ENCODE peak calls at places on chromosomes 6 and 20, in eight cellular contexts. One of them, this sample, is unnamed.

GRCh38 chr6:31945507-31946369 is at the start of gene CFB:
- DNase-seq in choroid plexus epithelial cell: peak; percentile 90
- DNase-seq in fibroblast of lung: peak; percentile 80
- DNase-seq in astrocyte of the spinal cord: peak; percentile 70
- DNase-seq in coronary artery: peak; percentile 89
- DNase-seq in fibroblast of pulmonary artery: peak; percentile 90
- DNase-seq in neural crest cell: no peak
- DNase-seq in heart left ventricle: peak; percentile 63
- DNase-seq in this sample: peak; percentile 98

GRCh38 chr20:10216146-10216741 is 2.4 kb upstream of the SNAP25 start:
- DNase-seq in choroid plexus epithelial cell: peak; percentile 42
- DNase-seq in fibroblast of lung: peak; percentile 85
- DNase-seq in astrocyte of the spinal cord: peak; percentile 59
- DNase-seq in coronary artery: no peak
- DNase-seq in fibroblast of pulmonary artery: no peak
- DNase-seq in neural crest cell: no peak
- DNase-seq in heart left ventricle: no peak
- DNase-seq in this sample: no peak

GRCh38 chr6:108739496-108740330 is 108.5 kb upstream of the ARMC2 start:
- DNase-seq in choroid plexus epithelial cell: no peak
- DNase-seq in fibroblast of lung: peak; percentile 81
- DNase-seq in astrocyte of the spinal cord: peak; percentile 20
- DNase-seq in coronary artery: peak; percentile 69
- DNase-seq in fibroblast of pulmonary artery: peak; percentile 49
- DNase-seq in neural crest cell: no peak
- DNase-seq in heart left ventricle: no peak
- DNase-seq in this sample: peak; percentile 60

GRCh38 chr20:57543754-57544153 is 17.2 kb upstream of the PCK1 start:
- DNase-seq in choroid plexus epithelial cell: no peak
- DNase-seq in fibroblast of lung: no peak
- DNase-seq in astrocyte of the spinal cord: no peak
- DNase-seq in coronary artery: no peak
- DNase-seq in fibroblast of pulmonary artery: no peak
- DNase-seq in neural crest cell: no peak
- DNase-seq in heart left ventricle: no peak
- DNase-seq in this sample: no peak

GRCh38 chr20:59770270-59770669 is 163.2 kb downstream of the SYCP2 start:
- DNase-seq in choroid plexus epithelial cell: no peak
- DNase-seq in fibroblast of lung: no peak
- DNase-seq in astrocyte of the spinal cord: no peak
- DNase-seq in coronary artery: no peak
- DNase-seq in fibroblast of pulmonary artery: no peak
- DNase-seq in neural crest cell: no peak
- DNase-seq in heart left ventricle: no peak
- DNase-seq in this sample: peak; percentile 76

GRCh38 chr6:136685540-136686108 is 106.7 kb downstream of the MAP3K5 start:
- DNase-seq in choroid plexus epithelial cell: no peak
- DNase-seq in fibroblast of lung: peak; percentile 34
- DNase-seq in astrocyte of the spinal cord: peak; percentile 12
- DNase-seq in coronary artery: no peak
- DNase-seq in fibroblast of pulmonary artery: no peak
- DNase-seq in neural crest cell: no peak
- DNase-seq in heart left ventricle: no peak
- DNase-seq in this sample: no peak

GRCh38 chr20:25584905-25585704 is at the start of gene NINL:
- DNase-seq in choroid plexus epithelial cell: peak; percentile 65
- DNase-seq in fibroblast of lung: peak; percentile 66
- DNase-seq in astrocyte of the spinal cord: peak; percentile 55
- DNase-seq in coronary artery: no peak
- DNase-seq in fibroblast of pulmonary artery: peak; percentile 61
- DNase-seq in neural crest cell: peak; percentile 70
- DNase-seq in heart left ventricle: peak; percentile 60
- DNase-seq in this sample: peak; percentile 50

GRCh38 chr20:31861346-31862156 is 8.8 kb downstream of the DUSP15 start:
- DNase-seq in choroid plexus epithelial cell: peak; percentile 63
- DNase-seq in fibroblast of lung: peak; percentile 47
- DNase-seq in astrocyte of the spinal cord: no peak
- DNase-seq in coronary artery: peak; percentile 72
- DNase-seq in fibroblast of pulmonary artery: peak; percentile 64
- DNase-seq in neural crest cell: peak; percentile 88
- DNase-seq in heart left ventricle: peak; percentile 73
- DNase-seq in this sample: peak; percentile 63

GRCh38 chr6:22800451-22800850 is 231.1 kb downstream of the HDGFL1 start:
- DNase-seq in choroid plexus epithelial cell: no peak
- DNase-seq in fibroblast of lung: no peak
- DNase-seq in astrocyte of the spinal cord: no peak
- DNase-seq in coronary artery: no peak
- DNase-seq in fibroblast of pulmonary artery: no peak
- DNase-seq in neural crest cell: no peak
- DNase-seq in heart left ventricle: no peak
- DNase-seq in this sample: no peak

GRCh38 chr6:152206072-152206818 is 398.8 kb downstream of the ESR1 start:
- DNase-seq in choroid plexus epithelial cell: peak; percentile 59
- DNase-seq in fibroblast of lung: no peak
- DNase-seq in astrocyte of the spinal cord: no peak
- DNase-seq in coronary artery: no peak
- DNase-seq in fibroblast of pulmonary artery: peak; percentile 38
- DNase-seq in neural crest cell: peak; percentile 8
- DNase-seq in heart left ventricle: no peak
- DNase-seq in this sample: peak; percentile 19

GRCh38 chr20:51085761-51086160 is 62.9 kb upstream of the KCNG1 start:
- DNase-seq in choroid plexus epithelial cell: no peak
- DNase-seq in fibroblast of lung: no peak
- DNase-seq in astrocyte of the spinal cord: no peak
- DNase-seq in coronary artery: no peak
- DNase-seq in fibroblast of pulmonary artery: no peak
- DNase-seq in neural crest cell: no peak
- DNase-seq in heart left ventricle: no peak
- DNase-seq in this sample: no peak

GRCh38 chr6:169016758-169017157 is 236.9 kb downstream of the THBS2 start:
- DNase-seq in choroid plexus epithelial cell: no peak
- DNase-seq in fibroblast of lung: no peak
- DNase-seq in astrocyte of the spinal cord: no peak
- DNase-seq in coronary artery: no peak
- DNase-seq in fibroblast of pulmonary artery: no peak
- DNase-seq in neural crest cell: no peak
- DNase-seq in heart left ventricle: no peak
- DNase-seq in this sample: no peak

GRCh38 chr6:108635505-108636226 is 74.9 kb downstream of the FOXO3 start:
- DNase-seq in choroid plexus epithelial cell: no peak
- DNase-seq in fibroblast of lung: peak; percentile 18
- DNase-seq in astrocyte of the spinal cord: no peak
- DNase-seq in coronary artery: no peak
- DNase-seq in fibroblast of pulmonary artery: no peak
- DNase-seq in neural crest cell: no peak
- DNase-seq in heart left ventricle: no peak
- DNase-seq in this sample: no peak

GRCh38 chr6:112409311-112409710 is 62.2 kb downstream of the RFPL4B start:
- DNase-seq in choroid plexus epithelial cell: peak; percentile 12
- DNase-seq in fibroblast of lung: peak; percentile 17
- DNase-seq in astrocyte of the spinal cord: no peak
- DNase-seq in coronary artery: no peak
- DNase-seq in fibroblast of pulmonary artery: no peak
- DNase-seq in neural crest cell: no peak
- DNase-seq in heart left ventricle: no peak
- DNase-seq in this sample: no peak

GRCh38 chr6:158654498-158654897 is 4.6 kb downstream of the SYTL3 start:
- DNase-seq in choroid plexus epithelial cell: peak; percentile 66
- DNase-seq in fibroblast of lung: peak; percentile 89
- DNase-seq in astrocyte of the spinal cord: peak; percentile 65
- DNase-seq in coronary artery: no peak
- DNase-seq in fibroblast of pulmonary artery: peak; percentile 92
- DNase-seq in neural crest cell: no peak
- DNase-seq in heart left ventricle: peak; percentile 79
- DNase-seq in this sample: no peak

GRCh38 chr20:16397053-16397452 is 176.2 kb downstream of the KIF16B start:
- DNase-seq in choroid plexus epithelial cell: no peak
- DNase-seq in fibroblast of lung: peak; percentile 27
- DNase-seq in astrocyte of the spinal cord: peak; percentile 19
- DNase-seq in coronary artery: peak; percentile 86
- DNase-seq in fibroblast of pulmonary artery: peak; percentile 46
- DNase-seq in neural crest cell: no peak
- DNase-seq in heart left ventricle: peak; percentile 73
- DNase-seq in this sample: no peak

GRCh38 chr6:158474961-158475343 is 84.9 kb upstream of the TMEM181 start:
- DNase-seq in choroid plexus epithelial cell: peak; percentile 52
- DNase-seq in fibroblast of lung: peak; percentile 53
- DNase-seq in astrocyte of the spinal cord: peak; percentile 29
- DNase-seq in coronary artery: no peak
- DNase-seq in fibroblast of pulmonary artery: peak; percentile 31
- DNase-seq in neural crest cell: no peak
- DNase-seq in heart left ventricle: no peak
- DNase-seq in this sample: peak; percentile 32

GRCh38 chr20:24630486-24631172 is 161.2 kb downstream of the SYNDIG1 start:
- DNase-seq in choroid plexus epithelial cell: no peak
- DNase-seq in fibroblast of lung: no peak
- DNase-seq in astrocyte of the spinal cord: no peak
- DNase-seq in coronary artery: peak; percentile 56
- DNase-seq in fibroblast of pulmonary artery: no peak
- DNase-seq in neural crest cell: no peak
- DNase-seq in heart left ventricle: no peak
- DNase-seq in this sample: no peak

GRCh38 chr6:87197547-87197946 is 42.2 kb downstream of the ZNF292 start:
- DNase-seq in choroid plexus epithelial cell: no peak
- DNase-seq in fibroblast of lung: no peak
- DNase-seq in astrocyte of the spinal cord: no peak
- DNase-seq in coronary artery: no peak
- DNase-seq in fibroblast of pulmonary artery: no peak
- DNase-seq in neural crest cell: no peak
- DNase-seq in heart left ventricle: no peak
- DNase-seq in this sample: no peak

GRCh38 chr6:122129313-122130025 is 270.0 kb upstream of the HSF2 start:
- DNase-seq in choroid plexus epithelial cell: no peak
- DNase-seq in fibroblast of lung: no peak
- DNase-seq in astrocyte of the spinal cord: no peak
- DNase-seq in coronary artery: no peak
- DNase-seq in fibroblast of pulmonary artery: no peak
- DNase-seq in neural crest cell: no peak
- DNase-seq in heart left ventricle: no peak
- DNase-seq in this sample: no peak

GRCh38 chr6:1746919-1747460 is 137.3 kb downstream of the FOXC1 start:
- DNase-seq in choroid plexus epithelial cell: no peak
- DNase-seq in fibroblast of lung: no peak
- DNase-seq in astrocyte of the spinal cord: no peak
- DNase-seq in coronary artery: no peak
- DNase-seq in fibroblast of pulmonary artery: no peak
- DNase-seq in neural crest cell: no peak
- DNase-seq in heart left ventricle: no peak
- DNase-seq in this sample: peak; percentile 20

GRCh38 chr6:113362542-113363430 is 494.4 kb upstream of the MARCKS start:
- DNase-seq in choroid plexus epithelial cell: peak; percentile 54
- DNase-seq in fibroblast of lung: peak; percentile 65
- DNase-seq in astrocyte of the spinal cord: peak; percentile 51
- DNase-seq in coronary artery: no peak
- DNase-seq in fibroblast of pulmonary artery: no peak
- DNase-seq in neural crest cell: no peak
- DNase-seq in heart left ventricle: no peak
- DNase-seq in this sample: no peak

GRCh38 chr6:146913842-146914562 is 290.2 kb upstream of the STXBP5 start:
- DNase-seq in choroid plexus epithelial cell: peak; percentile 99
- DNase-seq in fibroblast of lung: peak; percentile 100
- DNase-seq in astrocyte of the spinal cord: peak; percentile 99
- DNase-seq in coronary artery: peak; percentile 88
- DNase-seq in fibroblast of pulmonary artery: peak; percentile 99
- DNase-seq in neural crest cell: peak; percentile 31
- DNase-seq in heart left ventricle: peak; percentile 43
- DNase-seq in this sample: peak; percentile 63

GRCh38 chr6:3282461-3283236 is 23.9 kb downstream of the PSMG4 start:
- DNase-seq in choroid plexus epithelial cell: no peak
- DNase-seq in fibroblast of lung: peak; percentile 35
- DNase-seq in astrocyte of the spinal cord: no peak
- DNase-seq in coronary artery: no peak
- DNase-seq in fibroblast of pulmonary artery: no peak
- DNase-seq in neural crest cell: no peak
- DNase-seq in heart left ventricle: no peak
- DNase-seq in this sample: no peak

GRCh38 chr6:166575190-166575589 is 11.3 kb downstream of the RAMACL start:
- DNase-seq in choroid plexus epithelial cell: no peak
- DNase-seq in fibroblast of lung: peak; percentile 38
- DNase-seq in astrocyte of the spinal cord: no peak
- DNase-seq in coronary artery: no peak
- DNase-seq in fibroblast of pulmonary artery: peak; percentile 69
- DNase-seq in neural crest cell: no peak
- DNase-seq in heart left ventricle: peak; percentile 67
- DNase-seq in this sample: no peak

GRCh38 chr6:71499667-71500066 is 211.1 kb downstream of the OGFRL1 start:
- DNase-seq in choroid plexus epithelial cell: no peak
- DNase-seq in fibroblast of lung: no peak
- DNase-seq in astrocyte of the spinal cord: no peak
- DNase-seq in coronary artery: no peak
- DNase-seq in fibroblast of pulmonary artery: no peak
- DNase-seq in neural crest cell: no peak
- DNase-seq in heart left ventricle: no peak
- DNase-seq in this sample: no peak

GRCh38 chr20:43040427-43040826 is 149.3 kb downstream of the PTPRT start:
- DNase-seq in choroid plexus epithelial cell: no peak
- DNase-seq in fibroblast of lung: no peak
- DNase-seq in astrocyte of the spinal cord: no peak
- DNase-seq in coronary artery: no peak
- DNase-seq in fibroblast of pulmonary artery: peak; percentile 0
- DNase-seq in neural crest cell: peak; percentile 32
- DNase-seq in heart left ventricle: no peak
- DNase-seq in this sample: peak; percentile 54

GRCh38 chr6:34867484-34867883 is 20.4 kb downstream of the TAF11 start:
- DNase-seq in choroid plexus epithelial cell: peak; percentile 30
- DNase-seq in fibroblast of lung: no peak
- DNase-seq in astrocyte of the spinal cord: no peak
- DNase-seq in coronary artery: no peak
- DNase-seq in fibroblast of pulmonary artery: peak; percentile 10
- DNase-seq in neural crest cell: no peak
- DNase-seq in heart left ventricle: no peak
- DNase-seq in this sample: no peak
- TF ChIP-seq CTCF in choroid plexus epithelial cell: peak; percentile 51
- TF ChIP-seq CTCF in fibroblast of lung: peak; percentile 16
- TF ChIP-seq CTCF in astrocyte of the spinal cord: no peak
- TF ChIP-seq CTCF in coronary artery: no peak
- TF ChIP-seq CTCF in fibroblast of pulmonary artery: peak; percentile 14
- TF ChIP-seq CTCF in neural crest cell: no peak
- TF ChIP-seq CTCF in heart left ventricle: peak; percentile 18
- TF ChIP-seq CTCF in this sample: no peak

GRCh38 chr6:106910999-106911949 is 63.3 kb downstream of the CD24 start:
- DNase-seq in choroid plexus epithelial cell: no peak
- DNase-seq in fibroblast of lung: no peak
- DNase-seq in astrocyte of the spinal cord: no peak
- DNase-seq in coronary artery: no peak
- DNase-seq in fibroblast of pulmonary artery: no peak
- DNase-seq in neural crest cell: no peak
- DNase-seq in heart left ventricle: no peak
- DNase-seq in this sample: peak; percentile 39
- TF ChIP-seq CTCF in choroid plexus epithelial cell: no peak
- TF ChIP-seq CTCF in fibroblast of lung: no peak
- TF ChIP-seq CTCF in astrocyte of the spinal cord: no peak
- TF ChIP-seq CTCF in coronary artery: no peak
- TF ChIP-seq CTCF in fibroblast of pulmonary artery: no peak
- TF ChIP-seq CTCF in neural crest cell: no peak
- TF ChIP-seq CTCF in heart left ventricle: no peak
- TF ChIP-seq CTCF in this sample: no peak

GRCh38 chr6:133130863-133131262 is 110.3 kb upstream of the EYA4 start:
- DNase-seq in choroid plexus epithelial cell: peak; percentile 51
- DNase-seq in fibroblast of lung: peak; percentile 84
- DNase-seq in astrocyte of the spinal cord: peak; percentile 72
- DNase-seq in coronary artery: no peak
- DNase-seq in fibroblast of pulmonary artery: peak; percentile 32
- DNase-seq in neural crest cell: no peak
- DNase-seq in heart left ventricle: peak; percentile 84
- DNase-seq in this sample: peak; percentile 87
- TF ChIP-seq CTCF in choroid plexus epithelial cell: no peak
- TF ChIP-seq CTCF in fibroblast of lung: no peak
- TF ChIP-seq CTCF in astrocyte of the spinal cord: no peak
- TF ChIP-seq CTCF in coronary artery: no peak
- TF ChIP-seq CTCF in fibroblast of pulmonary artery: no peak
- TF ChIP-seq CTCF in neural crest cell: no peak
- TF ChIP-seq CTCF in heart left ventricle: no peak
- TF ChIP-seq CTCF in this sample: no peak

GRCh38 chr6:143176090-143177021 is 115.7 kb downstream of the AIG1 start:
- DNase-seq in choroid plexus epithelial cell: peak; percentile 97
- DNase-seq in fibroblast of lung: peak; percentile 99
- DNase-seq in astrocyte of the spinal cord: peak; percentile 98
- DNase-seq in coronary artery: no peak
- DNase-seq in fibroblast of pulmonary artery: peak; percentile 78
- DNase-seq in neural crest cell: no peak
- DNase-seq in heart left ventricle: no peak
- DNase-seq in this sample: no peak
- TF ChIP-seq CTCF in choroid plexus epithelial cell: peak; percentile 28
- TF ChIP-seq CTCF in fibroblast of lung: no peak
- TF ChIP-seq CTCF in astrocyte of the spinal cord: peak; percentile 26
- TF ChIP-seq CTCF in coronary artery: no peak
- TF ChIP-seq CTCF in fibroblast of pulmonary artery: no peak
- TF ChIP-seq CTCF in neural crest cell: no peak
- TF ChIP-seq CTCF in heart left ventricle: no peak
- TF ChIP-seq CTCF in this sample: no peak

This sample was measured in Calu3.